ENCODE peak calls at places on chromosomes 5 and 9, in seven cellular contexts. L, H, E, J, M, T and N are unnamed samples.

GRCh38 chr5:62395210-62395950 is 8.3 kb downstream of the DIMT1 start:
- DNase-seq in L (no peak), H (no peak), E (no peak), J (no peak), M (peak; percentile 41), T (no peak), N (no peak)

GRCh38 chr5:126137771-126138474 is 285.3 kb upstream of the GRAMD2B start:
- DNase-seq in L (no peak), H (no peak), E (no peak), J (peak; percentile 13), M (no peak), T (no peak), N (no peak)

GRCh38 chr9:35114921-35115341 is 731 bp downstream of the ATOSB start:
- DNase-seq in L (peak; percentile 23), H (peak; percentile 62), E (no peak), J (peak; percentile 67), M (peak; percentile 47), T (peak; percentile 45), N (no peak)

GRCh38 chr9:114275246-114275994 is 47.5 kb upstream of the ORM1 start:
- DNase-seq in L (no peak), H (no peak), E (no peak), J (peak; percentile 54), M (no peak), T (no peak), N (no peak)

GRCh38 chr9:80994892-80995291 is 694.5 kb downstream of the TLE1 start:
- DNase-seq in L (no peak), H (no peak), E (no peak), J (peak; percentile 76), M (no peak), T (no peak), N (no peak)

GRCh38 chr9:124894741-124895170 is 32.8 kb downstream of the ARPC5L start:
- DNase-seq in L (peak; percentile 21), H (peak; percentile 20), E (peak; percentile 18), J (peak; percentile 39), M (peak; percentile 39), T (peak; percentile 29), N (no peak)

GRCh38 chr9:119898316-119898715 is 529.1 kb upstream of the BRINP1 start:
- DNase-seq in L (no peak), H (no peak), E (no peak), J (no peak), M (no peak), T (no peak), N (no peak)

GRCh38 chr5:95858023-95858461 is 35.5 kb upstream of the GLRX start:
- DNase-seq in L (no peak), H (peak; percentile 63), E (no peak), J (peak; percentile 70), M (peak; percentile 76), T (no peak), N (no peak)

GRCh38 chr5:5494489-5495402 is 72.3 kb downstream of the ICE1 start:
- DNase-seq in L (peak; percentile 83), H (peak; percentile 51), E (peak; percentile 80), J (peak; percentile 66), M (peak; percentile 13), T (peak; percentile 70), N (no peak)

GRCh38 chr9:133584559-133585476 is 24.4 kb downstream of the FAM163B start:
- DNase-seq in L (no peak), H (peak; percentile 75), E (peak; percentile 52), J (no peak), M (no peak), T (no peak), N (no peak)

GRCh38 chr9:92715488-92716231 is 45.7 kb upstream of the IPPK start:
- DNase-seq in L (no peak), H (no peak), E (no peak), J (no peak), M (no peak), T (no peak), N (no peak)

GRCh38 chr9:137581361-137582285 is 2.9 kb upstream of the DPH7 start:
- DNase-seq in L (no peak), H (no peak), E (no peak), J (no peak), M (no peak), T (no peak), N (no peak)

GRCh38 chr9:92512622-92513021 is 23.2 kb downstream of the ECM2 start:
- DNase-seq in L (no peak), H (no peak), E (no peak), J (no peak), M (peak; percentile 24), T (no peak), N (no peak)

GRCh38 chr5:149028984-149029383 is 33.9 kb downstream of the SH3TC2 start:
- DNase-seq in L (no peak), H (no peak), E (no peak), J (no peak), M (no peak), T (no peak), N (no peak)

GRCh38 chr9:122213589-122214413 is 15.0 kb downstream of the LHX6 start:
- DNase-seq in L (peak; percentile 28), H (peak; percentile 65), E (peak; percentile 99), J (peak; percentile 61), M (no peak), T (peak; percentile 71), N (peak; percentile 70)

GRCh38 chr9:1050125-1050895 is at the start of gene DMRT2:
- DNase-seq in L (no peak), H (peak; percentile 94), E (no peak), J (peak; percentile 89), M (no peak), T (peak; percentile 57), N (peak; percentile 95)

GRCh38 chr5:100761192-100761591 is 141.9 kb downstream of the ST8SIA4 start:
- DNase-seq in L (no peak), H (no peak), E (no peak), J (no peak), M (no peak), T (no peak), N (no peak)